ENCODE peak calls at places on chromosomes 5 and 9, in eight cellular contexts. G, N, F, I, P, A, Y and J are unnamed samples.

GRCh38 chr5:125326114-125326513 is 579.7 kb upstream of the ZNF608 start:
- DNase-seq in G (no peak), N (peak; percentile 66), F (peak; percentile 88), I (no peak), P (no peak), A (no peak), Y (no peak), J (peak; percentile 26)

GRCh38 chr9:113738506-113738897 is 137.6 kb upstream of the ZNF618 start:
- DNase-seq in G (no peak), N (no peak), F (no peak), I (no peak), P (no peak), A (no peak), Y (no peak), J (no peak)

GRCh38 chr5:136062563-136063274 is 33.9 kb downstream of the TGFBI start:
- DNase-seq in G (no peak), N (no peak), F (peak; percentile 45), I (no peak), P (no peak), A (no peak), Y (peak; percentile 72), J (no peak)

GRCh38 chr9:81804306-81804705 is 115.0 kb upstream of the TLE1 start:
- DNase-seq in G (no peak), N (no peak), F (peak; percentile 57), I (no peak), P (no peak), A (no peak), Y (no peak), J (no peak)

GRCh38 chr5:64680289-64680688 is 10.0 kb upstream of the SHISAL2B start:
- DNase-seq in G (no peak), N (no peak), F (no peak), I (no peak), P (no peak), A (no peak), Y (no peak), J (no peak)

GRCh38 chr5:122408592-122409219 is 96.7 kb downstream of the SNCAIP start:
- DNase-seq in G (no peak), N (no peak), F (no peak), I (no peak), P (no peak), A (no peak), Y (no peak), J (no peak)

GRCh38 chr5:135058326-135058725 is 24.3 kb upstream of the PITX1 start:
- DNase-seq in G (no peak), N (no peak), F (no peak), I (no peak), P (no peak), A (no peak), Y (no peak), J (no peak)

GRCh38 chr9:133135193-133135745 is 14.2 kb upstream of the RALGDS start:
- DNase-seq in G (no peak), N (peak; percentile 95), F (peak; percentile 86), I (peak; percentile 81), P (peak; percentile 68), A (no peak), Y (peak; percentile 84), J (peak; percentile 63)

GRCh38 chr5:167993771-167994170 is 297.7 kb upstream of the WWC1 start:
- DNase-seq in G (no peak), N (no peak), F (no peak), I (no peak), P (no peak), A (no peak), Y (no peak), J (no peak)

GRCh38 chr9:14323083-14323968 is 9.4 kb upstream of the NFIB start:
- DNase-seq in G (no peak), N (no peak), F (no peak), I (no peak), P (no peak), A (no peak), Y (no peak), J (no peak)

GRCh38 chr9:114493521-114494184 is 11.6 kb downstream of the WHRN start:
- DNase-seq in G (no peak), N (no peak), F (no peak), I (no peak), P (no peak), A (no peak), Y (no peak), J (no peak)

GRCh38 chr9:81798606-81799005 is 109.3 kb upstream of the TLE1 start:
- DNase-seq in G (no peak), N (no peak), F (peak; percentile 90), I (no peak), P (no peak), A (no peak), Y (no peak), J (no peak)

GRCh38 chr5:72221099-72221498 is 98.9 kb downstream of the MRPS27 start:
- DNase-seq in G (no peak), N (no peak), F (no peak), I (no peak), P (no peak), A (no peak), Y (no peak), J (no peak)

GRCh38 chr5:174990909-174991308 is 266.5 kb downstream of the MSX2 start:
- DNase-seq in G (no peak), N (no peak), F (no peak), I (no peak), P (no peak), A (no peak), Y (no peak), J (peak; percentile 66)

GRCh38 chr5:142816577-142816976 is 46.4 kb downstream of the ARHGAP26 start:
- DNase-seq in G (peak; percentile 40), N (peak; percentile 65), F (peak; percentile 57), I (no peak), P (no peak), A (no peak), Y (no peak), J (peak; percentile 60)

GRCh38 chr5:8098044-8098443 is 229.1 kb downstream of the MTRR start:
- DNase-seq in G (no peak), N (no peak), F (no peak), I (no peak), P (no peak), A (no peak), Y (no peak), J (no peak)

GRCh38 chr5:19322716-19323485 is 665.1 kb downstream of the CDH18 start:
- DNase-seq in G (no peak), N (no peak), F (no peak), I (no peak), P (no peak), A (no peak), Y (no peak), J (no peak)

GRCh38 chr5:148309019-148309418 is 3.2 kb upstream of the SPINK7 start:
- DNase-seq in G (no peak), N (no peak), F (no peak), I (no peak), P (no peak), A (no peak), Y (no peak), J (no peak)

GRCh38 chr5:142866563-142867275 is 96.5 kb downstream of the ARHGAP26 start:
- DNase-seq in G (no peak), N (peak; percentile 77), F (peak; percentile 73), I (no peak), P (no peak), A (no peak), Y (no peak), J (peak; percentile 66)

GRCh38 chr5:78591972-78592700 is 56.4 kb downstream of the LHFPL2 start:
- DNase-seq in G (no peak), N (no peak), F (no peak), I (no peak), P (no peak), A (no peak), Y (no peak), J (no peak)

GRCh38 chr5:120096413-120096812 is 367.7 kb upstream of the PRR16 start:
- DNase-seq in G (no peak), N (no peak), F (peak; percentile 64), I (no peak), P (no peak), A (no peak), Y (no peak), J (no peak)

GRCh38 chr5:31511305-31511704 is 20.6 kb downstream of the DROSHA start:
- DNase-seq in G (no peak), N (no peak), F (no peak), I (no peak), P (no peak), A (no peak), Y (no peak), J (no peak)
- TF ChIP-seq POLR2A in G (no peak), N (no peak), F (no peak), I (no peak), P (no peak), A (no peak), Y (no peak), J (no peak)

GRCh38 chr5:173637340-173637739 is 20.9 kb upstream of the BOD1 start:
- DNase-seq in G (no peak), N (no peak), F (no peak), I (no peak), P (no peak), A (no peak), Y (no peak), J (no peak)
- H3K36me3 ChIP-seq in G (no peaks in the 10 kb centered on the region), N (no peaks in the 10 kb centered on the region), F (no peaks in the 10 kb centered on the region), I (no peaks in the 10 kb centered on the region), P (no peaks in the 10 kb centered on the region), A (no peaks in the 10 kb centered on the region), Y (no peaks in the 10 kb centered on the region), J (no peaks in the 10 kb centered on the region)

DNA sequence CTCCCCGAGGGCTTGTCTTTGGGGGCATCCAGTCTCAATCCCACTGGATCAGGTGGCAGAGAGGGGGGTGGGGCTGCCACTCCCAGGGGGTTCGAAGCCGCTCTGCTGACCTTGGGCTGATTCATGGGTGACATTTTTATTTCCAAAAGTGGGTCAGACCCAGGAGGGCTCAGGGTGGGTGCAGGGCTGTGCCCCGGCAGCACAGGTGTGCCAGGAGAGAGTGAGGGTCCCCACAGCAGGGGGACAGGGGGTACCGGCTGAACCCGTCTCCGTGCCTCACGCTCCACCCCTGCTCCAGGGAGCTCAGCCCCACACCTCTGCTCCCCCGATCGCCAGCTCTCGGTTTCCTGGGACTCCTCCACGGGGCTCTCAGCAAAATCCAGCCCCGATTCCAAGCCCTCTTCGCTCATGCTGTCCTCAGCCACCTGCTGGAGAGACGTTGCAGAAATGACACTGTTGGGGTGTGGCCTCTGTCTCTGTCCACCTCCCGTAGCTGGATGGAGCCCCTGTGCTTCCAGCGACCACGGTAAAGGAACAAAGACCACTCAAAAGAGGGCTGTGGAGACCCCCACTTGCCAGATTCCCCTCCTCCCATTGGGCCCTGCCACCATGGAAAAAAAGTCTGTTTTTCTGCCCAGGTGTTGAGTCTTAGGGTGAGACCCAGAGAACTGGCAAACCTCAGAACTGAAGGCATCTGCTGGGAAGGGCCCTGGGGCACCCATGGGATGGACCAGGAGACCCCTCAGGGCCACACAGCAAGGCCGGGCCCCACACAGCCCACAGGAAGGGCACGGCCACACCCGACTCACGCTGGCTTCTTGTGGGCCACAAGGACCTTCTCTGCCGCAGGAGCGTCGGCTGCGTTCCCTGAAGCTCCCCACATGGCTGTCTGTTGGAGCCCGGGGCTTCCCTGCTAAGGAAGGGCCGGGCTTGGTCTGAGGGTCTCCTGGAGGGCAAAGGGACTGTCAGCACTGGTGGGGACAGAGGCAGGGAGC is 10.6 kb upstream of the QSOX2 start:
- DNase-seq in G (no peak), N (no peak), F (no peak), I (no peak), P (no peak), A (no peak), Y (no peak), J (no peak)
- TF ChIP-seq CTCF in G (no peak), N (no peak), F (no peak), I (no peak), P (no peak), A (no peak), Y (no peak), J (peak; percentile 12)

GRCh38 chr9:3672399-3672798 is 146.6 kb upstream of the RFX3 start:
- DNase-seq in G (no peak), N (no peak), F (no peak), I (no peak), P (no peak), A (no peak), Y (no peak), J (no peak)
- TF ChIP-seq POLR2A in G (no peak), N (no peak), F (no peak), I (no peak), P (no peak), A (no peak), Y (no peak), J (no peak)